ENCODE peak calls at places on chromosomes 13 and 19, in seven cellular contexts. One of them, this sample, is unnamed.

GRCh38 chr19:44850641-44851109 is 4.6 kb downstream of the NECTIN2 start:
- DNase-seq in brain pericyte: no peak
- DNase-seq in putamen: no peak
- DNase-seq in IMR-90: no peak
- DNase-seq in T1000: no peak
- DNase-seq in endothelial cell: no peak
- DNase-seq in aorta: no peak
- DNase-seq in this sample: peak; percentile 38

GRCh38 chr13:32473650-32474049 is 45.7 kb upstream of the N4BP2L1 start:
- DNase-seq in brain pericyte: no peak
- DNase-seq in putamen: no peak
- DNase-seq in IMR-90: no peak
- DNase-seq in T1000: no peak
- DNase-seq in endothelial cell: no peak
- DNase-seq in aorta: no peak
- DNase-seq in this sample: no peak

GRCh38 chr13:85970727-85971126 is 171.5 kb upstream of the SLITRK6 start:
- DNase-seq in brain pericyte: no peak
- DNase-seq in putamen: no peak
- DNase-seq in IMR-90: no peak
- DNase-seq in T1000: no peak
- DNase-seq in endothelial cell: no peak
- DNase-seq in aorta: no peak
- DNase-seq in this sample: no peak

GRCh38 chr19:13150919-13151604 is 851 bp downstream of the IER2 start:
- DNase-seq in brain pericyte: no peak
- DNase-seq in putamen: no peak
- DNase-seq in IMR-90: no peak
- DNase-seq in T1000: no peak
- DNase-seq in endothelial cell: peak; percentile 16
- DNase-seq in aorta: no peak
- DNase-seq in this sample: no peak

GRCh38 chr13:48159436-48160225 is 64.7 kb upstream of the MED4 start:
- DNase-seq in brain pericyte: no peak
- DNase-seq in putamen: no peak
- DNase-seq in IMR-90: no peak
- DNase-seq in T1000: peak; percentile 12
- DNase-seq in endothelial cell: no peak
- DNase-seq in aorta: no peak
- DNase-seq in this sample: no peak

GRCh38 chr13:25422153-25422552 is 50.4 kb downstream of the ATP8A2 start:
- DNase-seq in brain pericyte: no peak
- DNase-seq in putamen: no peak
- DNase-seq in IMR-90: no peak
- DNase-seq in T1000: no peak
- DNase-seq in endothelial cell: no peak
- DNase-seq in aorta: no peak
- DNase-seq in this sample: no peak

GRCh38 chr19:5683177-5683886 is 2.5 kb downstream of the HSD11B1L start:
- DNase-seq in brain pericyte: no peak
- DNase-seq in putamen: no peak
- DNase-seq in IMR-90: no peak
- DNase-seq in T1000: no peak
- DNase-seq in endothelial cell: no peak
- DNase-seq in aorta: no peak
- DNase-seq in this sample: no peak

GRCh38 chr19:34482380-34483250 is 1.1 kb downstream of the WTIP start:
- DNase-seq in brain pericyte: no peak
- DNase-seq in putamen: no peak
- DNase-seq in IMR-90: peak; percentile 37
- DNase-seq in T1000: peak; percentile 20
- DNase-seq in endothelial cell: peak; percentile 49
- DNase-seq in aorta: no peak
- DNase-seq in this sample: peak; percentile 49

GRCh38 chr13:98158172-98158907 is 15.4 kb downstream of the FARP1 start:
- DNase-seq in brain pericyte: no peak
- DNase-seq in putamen: no peak
- DNase-seq in IMR-90: no peak
- DNase-seq in T1000: no peak
- DNase-seq in endothelial cell: no peak
- DNase-seq in aorta: no peak
- DNase-seq in this sample: peak; percentile 88

GRCh38 chr19:14433454-14434156 is 499 bp downstream of the PKN1 start:
- DNase-seq in brain pericyte: no peak
- DNase-seq in putamen: no peak
- DNase-seq in IMR-90: no peak
- DNase-seq in T1000: no peak
- DNase-seq in endothelial cell: no peak
- DNase-seq in aorta: no peak
- DNase-seq in this sample: no peak

GRCh38 chr19:31054430-31054829 is 294.8 kb downstream of the TSHZ3 start:
- DNase-seq in brain pericyte: peak; percentile 16
- DNase-seq in putamen: no peak
- DNase-seq in IMR-90: peak; percentile 83
- DNase-seq in T1000: no peak
- DNase-seq in endothelial cell: peak; percentile 52
- DNase-seq in aorta: no peak
- DNase-seq in this sample: peak; percentile 88

GRCh38 chr19:52542984-52543664 is 15.7 kb downstream of the ZNF808 start:
- DNase-seq in brain pericyte: no peak
- DNase-seq in putamen: no peak
- DNase-seq in IMR-90: peak; percentile 19
- DNase-seq in T1000: no peak
- DNase-seq in endothelial cell: no peak
- DNase-seq in aorta: no peak
- DNase-seq in this sample: no peak

GRCh38 chr19:40592170-40592569 is 9.0 kb upstream of the LTBP4 start:
- DNase-seq in brain pericyte: no peak
- DNase-seq in putamen: peak; percentile 71
- DNase-seq in IMR-90: peak; percentile 76
- DNase-seq in T1000: no peak
- DNase-seq in endothelial cell: no peak
- DNase-seq in aorta: no peak
- DNase-seq in this sample: no peak

GRCh38 chr13:112346899-112347229 is 29.3 kb upstream of the SPACA7 start:
- DNase-seq in brain pericyte: no peak
- DNase-seq in putamen: no peak
- DNase-seq in IMR-90: no peak
- DNase-seq in T1000: no peak
- DNase-seq in endothelial cell: no peak
- DNase-seq in aorta: no peak
- DNase-seq in this sample: no peak

GRCh38 chr13:97537110-97537509 is 103.1 kb downstream of the RAP2A start:
- DNase-seq in brain pericyte: no peak
- DNase-seq in putamen: no peak
- DNase-seq in IMR-90: no peak
- DNase-seq in T1000: no peak
- DNase-seq in endothelial cell: no peak
- DNase-seq in aorta: no peak
- DNase-seq in this sample: no peak

GRCh38 chr13:45269204-45269603 is 68.4 kb upstream of the KCTD4 start:
- DNase-seq in brain pericyte: no peak
- DNase-seq in putamen: no peak
- DNase-seq in IMR-90: peak; percentile 20
- DNase-seq in T1000: no peak
- DNase-seq in endothelial cell: no peak
- DNase-seq in aorta: no peak
- DNase-seq in this sample: no peak

GRCh38 chr19:27746691-27747380 is 1466.1 kb downstream of the UQCRFS1 start:
- DNase-seq in brain pericyte: no peak
- DNase-seq in putamen: no peak
- DNase-seq in IMR-90: peak; percentile 1
- DNase-seq in T1000: no peak
- DNase-seq in endothelial cell: peak; percentile 50
- DNase-seq in aorta: no peak
- DNase-seq in this sample: peak; percentile 41

GRCh38 chr13:76286178-76286577 is 600.0 kb downstream of the KCTD12 start:
- DNase-seq in brain pericyte: no peak
- DNase-seq in putamen: no peak
- DNase-seq in IMR-90: peak; percentile 50
- DNase-seq in T1000: no peak
- DNase-seq in endothelial cell: no peak
- DNase-seq in aorta: no peak
- DNase-seq in this sample: no peak

GRCh38 chr19:5023128-5023571 is 54.2 kb downstream of the KDM4B start:
- DNase-seq in brain pericyte: no peak
- DNase-seq in putamen: no peak
- DNase-seq in IMR-90: no peak
- DNase-seq in T1000: no peak
- DNase-seq in endothelial cell: no peak
- DNase-seq in aorta: no peak
- DNase-seq in this sample: no peak

GRCh38 chr13:102798653-102799543 is at the start of the genes BIVM and POGLUT2:
- DNase-seq in brain pericyte: peak; percentile 75
- DNase-seq in putamen: peak; percentile 90
- DNase-seq in IMR-90: peak; percentile 91
- DNase-seq in T1000: peak; percentile 71
- DNase-seq in endothelial cell: peak; percentile 82
- DNase-seq in aorta: peak; percentile 95
- DNase-seq in this sample: peak; percentile 91

GRCh38 chr13:45943965-45944364 is 92.4 kb upstream of the SIAH3 start:
- DNase-seq in brain pericyte: no peak
- DNase-seq in putamen: no peak
- DNase-seq in IMR-90: peak; percentile 48
- DNase-seq in T1000: no peak
- DNase-seq in endothelial cell: no peak
- DNase-seq in aorta: no peak
- DNase-seq in this sample: no peak

GRCh38 chr13:47598340-47598911 is 402.6 kb downstream of the SUCLA2 start:
- DNase-seq in brain pericyte: no peak
- DNase-seq in putamen: no peak
- DNase-seq in IMR-90: peak; percentile 13
- DNase-seq in T1000: no peak
- DNase-seq in endothelial cell: no peak
- DNase-seq in aorta: no peak
- DNase-seq in this sample: no peak

GRCh38 chr13:114142640-114143490 is 10.4 kb upstream of the RASA3 start:
- DNase-seq in brain pericyte: no peak
- DNase-seq in putamen: no peak
- DNase-seq in IMR-90: peak; percentile 65
- DNase-seq in T1000: no peak
- DNase-seq in endothelial cell: no peak
- DNase-seq in aorta: peak; percentile 70
- DNase-seq in this sample: peak; percentile 68

GRCh38 chr13:85616275-85616674 is 182.9 kb downstream of the SLITRK6 start:
- DNase-seq in brain pericyte: peak; percentile 17
- DNase-seq in putamen: no peak
- DNase-seq in IMR-90: peak; percentile 57
- DNase-seq in T1000: no peak
- DNase-seq in endothelial cell: no peak
- DNase-seq in aorta: no peak
- DNase-seq in this sample: no peak

GRCh38 chr19:41993612-41994483 is at the start of gene ATP1A3:
- DNase-seq in brain pericyte: no peak
- DNase-seq in putamen: peak; percentile 58
- DNase-seq in IMR-90: peak; percentile 21
- DNase-seq in T1000: no peak
- DNase-seq in endothelial cell: peak; percentile 47
- DNase-seq in aorta: no peak
- DNase-seq in this sample: peak; percentile 78

GRCh38 chr13:113781571-113781970 is 22.5 kb downstream of the TMEM255B start:
- DNase-seq in brain pericyte: no peak
- DNase-seq in putamen: no peak
- DNase-seq in IMR-90: no peak
- DNase-seq in T1000: no peak
- DNase-seq in endothelial cell: no peak
- DNase-seq in aorta: no peak
- DNase-seq in this sample: no peak

GRCh38 chr13:48567521-48568331 is 34.8 kb upstream of the RCBTB2 start:
- DNase-seq in brain pericyte: no peak
- DNase-seq in putamen: no peak
- DNase-seq in IMR-90: no peak
- DNase-seq in T1000: no peak
- DNase-seq in endothelial cell: no peak
- DNase-seq in aorta: no peak
- DNase-seq in this sample: no peak

GRCh38 chr19:56905616-56906015 is 65.1 kb upstream of the PEG3 start:
- DNase-seq in brain pericyte: no peak
- DNase-seq in putamen: no peak
- DNase-seq in IMR-90: no peak
- DNase-seq in T1000: no peak
- DNase-seq in endothelial cell: no peak
- DNase-seq in aorta: no peak
- DNase-seq in this sample: peak; percentile 96

GRCh38 chr19:33546656-33547055 is 25.1 kb upstream of the PEPD start:
- DNase-seq in brain pericyte: no peak
- DNase-seq in putamen: no peak
- DNase-seq in IMR-90: no peak
- DNase-seq in T1000: no peak
- DNase-seq in endothelial cell: no peak
- DNase-seq in aorta: peak; percentile 32
- DNase-seq in this sample: no peak

GRCh38 chr13:74115138-74115537 is 19.1 kb downstream of the KLF12 start:
- DNase-seq in brain pericyte: no peak
- DNase-seq in putamen: no peak
- DNase-seq in IMR-90: peak; percentile 78
- DNase-seq in T1000: no peak
- DNase-seq in endothelial cell: no peak
- DNase-seq in aorta: no peak
- DNase-seq in this sample: no peak

GRCh38 chr19:5397804-5398692 is 57.2 kb upstream of the ZNRF4 start:
- DNase-seq in brain pericyte: no peak
- DNase-seq in putamen: no peak
- DNase-seq in IMR-90: no peak
- DNase-seq in T1000: no peak
- DNase-seq in endothelial cell: peak; percentile 55
- DNase-seq in aorta: no peak
- DNase-seq in this sample: no peak

GRCh38 chr19:50851620-50852019 is 3.1 kb upstream of the KLK3 start:
- DNase-seq in brain pericyte: no peak
- DNase-seq in putamen: no peak
- DNase-seq in IMR-90: no peak
- DNase-seq in T1000: no peak
- DNase-seq in endothelial cell: no peak
- DNase-seq in aorta: no peak
- DNase-seq in this sample: no peak

GRCh38 chr19:17540174-17540573 is 15.3 kb upstream of the COLGALT1 start:
- DNase-seq in brain pericyte: no peak
- DNase-seq in putamen: no peak
- DNase-seq in IMR-90: no peak
- DNase-seq in T1000: no peak
- DNase-seq in endothelial cell: no peak
- DNase-seq in aorta: no peak
- DNase-seq in this sample: no peak

GRCh38 chr13:42906257-42906656 is 85.8 kb downstream of the EPSTI1 start:
- DNase-seq in brain pericyte: no peak
- DNase-seq in putamen: no peak
- DNase-seq in IMR-90: no peak
- DNase-seq in T1000: no peak
- DNase-seq in endothelial cell: no peak
- DNase-seq in aorta: no peak
- DNase-seq in this sample: no peak

GRCh38 chr13:36261976-36262375 is 35.6 kb downstream of the CCDC169 start:
- DNase-seq in brain pericyte: no peak
- DNase-seq in putamen: no peak
- DNase-seq in IMR-90: no peak
- DNase-seq in T1000: no peak
- DNase-seq in endothelial cell: no peak
- DNase-seq in aorta: no peak
- DNase-seq in this sample: no peak

GRCh38 chr19:58182577-58182988 is 278 bp upstream of the ZNF274 start:
- DNase-seq in brain pericyte: no peak
- DNase-seq in putamen: no peak
- DNase-seq in IMR-90: no peak
- DNase-seq in T1000: no peak
- DNase-seq in endothelial cell: no peak
- DNase-seq in aorta: no peak
- DNase-seq in this sample: no peak

GRCh38 chr19:29667941-29668340 is 2.7 kb downstream of the PLEKHF1 start:
- DNase-seq in brain pericyte: no peak
- DNase-seq in putamen: no peak
- DNase-seq in IMR-90: no peak
- DNase-seq in T1000: no peak
- DNase-seq in endothelial cell: no peak
- DNase-seq in aorta: no peak
- DNase-seq in this sample: no peak

GRCh38 chr13:66803759-66804456 is 426.2 kb downstream of the PCDH9 start:
- DNase-seq in brain pericyte: no peak
- DNase-seq in putamen: no peak
- DNase-seq in IMR-90: peak; percentile 2
- DNase-seq in T1000: no peak
- DNase-seq in endothelial cell: no peak
- DNase-seq in aorta: no peak
- DNase-seq in this sample: no peak

This sample was measured in SJCRH30.